ENCODE peak calls at places on chromosome 15, in five cellular contexts. Q is mesothelial cell of epicardium, X is omental fat pad, W is heart left ventricle, N is A549. D is an unnamed sample.

GRCh38 chr15:68552773-68553172 is 26.0 kb upstream of the CORO2B start:
- DNase-seq in Q (peak; percentile 35), W (peak; percentile 55), N (peak; percentile 70), X (no peak), D (no peak)

GRCh38 chr15:85764649-85765277 is 30.0 kb downstream of the KLHL25 start:
- DNase-seq in W (peak; percentile 65), X (no peak), Q (no peak), N (no peak), D (no peak)

GRCh38 chr15:93042691-93043378 is 46.2 kb downstream of the RGMA start:
- DNase-seq in N (no peak), Q (no peak), W (no peak), X (no peak), D (no peak)

GRCh38 chr15:28096720-28097431 is 2.2 kb downstream of the OCA2 start:
- DNase-seq in N (no peak), W (no peak), Q (peak; percentile 61), X (no peak), D (no peak)

GRCh38 chr15:40845511-40846284 is 1.9 kb downstream of the SPINT1 start:
- DNase-seq in X (no peak), N (no peak), Q (no peak), W (no peak), D (no peak)

GRCh38 chr15:23074684-23075083 is 35.3 kb upstream of the TUBGCP5 start:
- DNase-seq in W (no peak), X (no peak), Q (no peak), N (no peak), D (no peak)

GRCh38 chr15:90620379-90621134 is 90.8 kb downstream of the CRTC3 start:
- DNase-seq in N (no peak), X (no peak), Q (no peak), W (no peak), D (no peak)

GRCh38 chr15:36468746-36469145 is 110.7 kb upstream of the CDIN1 start:
- DNase-seq in Q (no peak), W (peak; percentile 39), N (no peak), X (no peak), D (no peak)

GRCh38 chr15:41061667-41062066 is 54.4 kb downstream of the INO80 start:
- DNase-seq in W (no peak), Q (no peak), N (no peak), X (no peak), D (no peak)

GRCh38 chr15:88894819-88895767 is at the start of gene HAPLN3:
- DNase-seq in X (peak; percentile 26), W (no peak), Q (no peak), N (peak; percentile 60), D (no peak)

GRCh38 chr15:95559875-95560394 is 770.6 kb upstream of the NR2F2 start:
- DNase-seq in Q (no peak), X (no peak), N (peak; percentile 85), W (no peak), D (no peak)

GRCh38 chr15:67107014-67107812 is 41.8 kb downstream of the SMAD3 start:
- DNase-seq in X (no peak), W (peak; percentile 62), N (peak; percentile 100), Q (no peak), D (peak; percentile 29)

GRCh38 chr15:94135748-94136147 is 95.6 kb upstream of the MCTP2 start:
- DNase-seq in N (peak; percentile 4), X (no peak), W (no peak), Q (no peak), D (no peak)

GRCh38 chr15:92324036-92324963 is 69.4 kb upstream of the ST8SIA2 start:
- DNase-seq in W (peak; percentile 38), Q (no peak), X (no peak), N (no peak), D (no peak)

GRCh38 chr15:37015025-37015424 is 85.3 kb downstream of the MEIS2 start:
- DNase-seq in W (peak; percentile 51), X (no peak), Q (no peak), N (no peak), D (no peak)

GRCh38 chr15:55247766-55248427 is 41.7 kb downstream of the RAB27A start:
- DNase-seq in X (no peak), N (no peak), W (no peak), Q (no peak), D (peak; percentile 41)

GRCh38 chr15:58535894-58536293 is 104.1 kb downstream of the LIPC start:
- DNase-seq in W (no peak), Q (no peak), N (no peak), X (no peak), D (no peak)

GRCh38 chr15:39145146-39145545 is 435.7 kb upstream of the THBS1 start:
- DNase-seq in X (no peak), N (no peak), W (no peak), Q (no peak), D (no peak)

GRCh38 chr15:33111051-33111451 is 83.5 kb downstream of the FMN1 start:
- DNase-seq in Q (no peak), X (no peak), W (no peak), N (no peak), D (no peak)

GRCh38 chr15:62089616-62090015 is 22.8 kb downstream of the C2CD4A start:
- DNase-seq in X (no peak), Q (no peak), W (no peak), N (no peak), D (no peak)

GRCh38 chr15:74869726-74870407 is 3.3 kb downstream of the SCAMP2 start:
- DNase-seq in W (peak; percentile 83), N (no peak), X (no peak), Q (no peak), D (no peak)

GRCh38 chr15:84616235-84616634 is 15.4 kb downstream of the ZSCAN2 start:
- DNase-seq in X (no peak), W (no peak), Q (no peak), N (no peak), D (no peak)

GRCh38 chr15:25947336-25948080 is 84.4 kb upstream of the ATP10A start:
- DNase-seq in Q (no peak), W (no peak), X (no peak), N (peak; percentile 26), D (no peak)
- TF ChIP-seq CTCF in Q (no peak), W (no peak), X (no peak), N (peak; percentile 3), D (no peak)

GRCh38 chr15:34795267-34796081 is at the start of gene ACTC1:
- DNase-seq in X (no peak), Q (peak; percentile 67), N (peak; percentile 21), W (peak; percentile 94), D (no peak)
- TF ChIP-seq CTCF in X (no peak), Q (no peak), N (peak; percentile 10), W (no peak), D (no peak)

DNA sequence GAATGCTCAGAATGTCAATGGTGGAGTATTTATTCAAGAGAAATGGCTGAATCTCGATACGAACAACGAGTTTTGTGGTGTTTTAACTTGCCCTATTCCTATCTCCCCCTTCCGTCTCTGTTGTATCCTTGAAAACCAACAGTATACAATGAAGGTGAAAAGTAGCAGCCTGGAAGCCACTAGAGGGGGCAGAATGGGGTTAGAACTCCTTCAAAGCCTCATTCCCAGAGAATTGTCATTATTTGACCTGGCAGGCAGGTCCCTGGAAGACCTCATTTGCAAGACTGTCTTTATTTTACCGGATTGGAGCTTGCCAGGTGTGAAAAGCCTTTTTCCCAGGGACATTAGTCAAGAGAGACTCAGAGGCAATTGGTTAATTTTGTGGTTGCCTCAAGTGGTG is 139.4 kb downstream of the LRRC28 start:
- DNase-seq in W (no peak), Q (no peak), N (no peak), X (no peak), D (no peak)
- TF ChIP-seq CTCF in W (no peak), Q (no peak), N (no peak), X (no peak), D (no peak)

DNA sequence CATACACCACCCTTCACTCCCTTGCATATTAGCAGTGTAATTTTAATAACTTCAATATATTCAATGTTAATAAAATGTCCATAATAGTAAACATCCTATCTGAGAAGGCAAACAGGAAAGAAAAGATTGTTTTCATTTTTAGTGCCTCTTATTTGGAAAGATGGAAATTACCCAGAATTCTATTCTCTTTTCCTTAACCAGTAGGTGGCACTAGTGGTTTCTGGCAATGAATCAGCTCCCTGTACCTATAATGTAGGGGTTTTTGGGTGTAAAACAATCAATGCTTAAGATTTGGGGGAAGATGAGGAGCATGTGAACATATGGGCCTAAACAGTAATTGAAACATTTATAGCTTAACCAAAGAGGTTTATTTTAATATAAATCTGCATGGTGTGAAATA is 5.7 kb upstream of the SEMA6D start:
- DNase-seq in X (no peak), N (no peak), W (no peak), Q (no peak), D (no peak)
- TF ChIP-seq CTCF in X (no peak), N (no peak), W (peak; percentile 60), Q (no peak), D (no peak)

DNA sequence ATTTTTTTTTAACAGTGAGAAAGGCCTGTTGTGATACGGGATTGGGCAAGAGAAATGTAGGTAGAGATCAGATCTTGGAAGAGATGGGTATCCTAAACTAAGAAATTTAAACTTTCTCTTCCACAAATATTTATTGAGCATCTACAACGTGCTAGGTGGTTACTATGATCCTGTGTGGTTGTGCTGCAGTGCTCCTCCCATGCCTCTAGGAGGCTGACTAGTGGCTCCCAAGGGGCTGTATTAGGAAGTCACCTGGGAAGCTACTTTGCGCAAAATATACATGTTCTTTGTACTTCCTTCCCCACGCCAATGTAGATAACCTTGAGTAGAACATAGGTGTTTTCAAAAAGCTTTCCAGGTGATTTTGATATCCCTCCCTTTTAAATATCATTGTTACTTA is 27.2 kb downstream of the USP3 start:
- DNase-seq in N (no peak), X (no peak), Q (no peak), W (no peak), D (no peak)
- TF ChIP-seq CTCF in N (no peak), X (no peak), Q (no peak), W (no peak), D (no peak)